ENCODE peak calls at places on chromosomes 6 and 20, in five cellular contexts. Y is stromal cell of bone marrow; F is activated naive CD8-positive, alpha-beta T cell treated with anti-CD3 and anti-CD28 coated beads, Interleukin-2, amount 50 U/mL, for 24 hours; Z is GM12864; D is KBM-7. S is an unnamed sample.
A peak's percentile ranks its signal among the peaks of the same experiment; 100 is the strongest.

GRCh38 chr6:79731471-79731870 is 100.3 kb downstream of the SH3BGRL2 start:
- DNase-seq in Y (no peak), F (no peak), Z (no peak), D (no peak), S (no peak)

GRCh38 chr6:21751608-21752007 is 158.1 kb downstream of the SOX4 start:
- DNase-seq in Y (no peak), F (no peak), Z (no peak), D (no peak), S (no peak)

GRCh38 chr6:75693534-75693933 is 55.5 kb upstream of the MYO6 start:
- DNase-seq in Y (peak; percentile 5), F (no peak), Z (no peak), D (no peak), S (no peak)

GRCh38 chr6:42963855-42964605 is 3.5 kb downstream of the GNMT start:
- DNase-seq in Y (no peak), F (peak; percentile 46), Z (no peak), D (peak; percentile 74), S (no peak)

GRCh38 chr6:10838794-10839333 is 525 bp upstream of the MAK start:
- DNase-seq in Y (no peak), F (peak; percentile 16), Z (peak; percentile 74), D (no peak), S (peak; percentile 69)

GRCh38 chr6:88989215-88989614 is 25.8 kb upstream of the RNGTT start:
- DNase-seq in Y (peak; percentile 15), F (no peak), Z (no peak), D (no peak), S (no peak)

GRCh38 chr6:71351190-71351589 is 62.6 kb downstream of the OGFRL1 start:
- DNase-seq in Y (no peak), F (no peak), Z (no peak), D (no peak), S (no peak)

GRCh38 chr20:24677626-24678328 is 208.3 kb downstream of the SYNDIG1 start:
- DNase-seq in Y (no peak), F (no peak), Z (no peak), D (no peak), S (no peak)

GRCh38 chr6:85078071-85078470 is 313.7 kb upstream of the TBX18 start:
- DNase-seq in Y (peak; percentile 97), F (no peak), Z (no peak), D (no peak), S (no peak)

GRCh38 chr6:16222826-16223225 is 15.6 kb upstream of the GMPR start:
- DNase-seq in Y (no peak), F (no peak), Z (no peak), D (no peak), S (no peak)

GRCh38 chr6:136582702-136583471 is 32.7 kb upstream of the MAP7 start:
- DNase-seq in Y (peak; percentile 85), F (no peak), Z (no peak), D (peak; percentile 24), S (no peak)

GRCh38 chr6:125314019-125314581 is 12.3 kb upstream of the HDDC2 start:
- DNase-seq in Y (peak; percentile 59), F (peak; percentile 42), Z (no peak), D (peak; percentile 81), S (peak; percentile 41)

S was measured in stimulated activated naive B cell treated with anti-CD40 and anti-IgM and Interleukin-4, amounts not matched to agents 10 μg/mL and 1 μg/mL and 100 μg/mL, for 72 hours.